ENCODE peak calls at places on chromosomes 5 and 9, in eight cellular contexts. S is tibial artery, E is adrenal gland, D is left lung, A is AG04450, F is choroid plexus epithelial cell, K is esophagus squamous epithelium, P is HCT116. B is an unnamed sample.
A peak's percentile ranks its signal among the peaks of the same experiment; 100 is the strongest.

GRCh38 chr5:8788246-8788645 is 757.6 kb downstream of the SEMA5A start:
- DNase-seq in S (no peak), E (no peak), D (no peak), A (no peak), F (no peak), K (no peak), P (no peak), B (no peak)

GRCh38 chr5:76083555-76084495 is 642 bp downstream of the SV2C start:
- DNase-seq in S (no peak), E (no peak), D (no peak), A (no peak), F (no peak), K (no peak), P (no peak), B (no peak)

GRCh38 chr9:38059233-38059936 is 9.6 kb downstream of the SHB start:
- DNase-seq in S (no peak), E (no peak), D (no peak), A (no peak), F (no peak), K (no peak), P (no peak), B (no peak)

GRCh38 chr5:132012385-132013005 is 1.0 kb upstream of the ACSL6 start:
- DNase-seq in S (peak; percentile 61), E (no peak), D (peak; percentile 51), A (peak; percentile 39), F (peak; percentile 85), K (no peak), P (no peak), B (no peak)

GRCh38 chr5:158824167-158824882 is 275.4 kb downstream of the EBF1 start:
- DNase-seq in S (no peak), E (no peak), D (no peak), A (no peak), F (no peak), K (no peak), P (no peak), B (no peak)

GRCh38 chr9:116493183-116493582 is 193.9 kb upstream of the TRIM32 start:
- DNase-seq in S (no peak), E (no peak), D (no peak), A (no peak), F (no peak), K (no peak), P (no peak), B (no peak)

GRCh38 chr9:121201045-121201737 is 478 bp downstream of the RAB14 start:
- DNase-seq in S (no peak), E (no peak), D (peak; percentile 40), A (no peak), F (no peak), K (no peak), P (no peak), B (no peak)

GRCh38 chr5:127015716-127016115 is 14.6 kb downstream of the MARCHF3 start:
- DNase-seq in S (no peak), E (no peak), D (no peak), A (no peak), F (no peak), K (no peak), P (no peak), B (no peak)

GRCh38 chr5:107812570-107813141 is 141.9 kb upstream of the EFNA5 start:
- DNase-seq in S (no peak), E (no peak), D (no peak), A (peak; percentile 66), F (peak; percentile 75), K (no peak), P (no peak), B (no peak)

GRCh38 chr9:31347082-31347617 is 1037.3 kb upstream of the ACO1 start:
- DNase-seq in S (no peak), E (no peak), D (no peak), A (no peak), F (peak; percentile 90), K (no peak), P (no peak), B (no peak)

GRCh38 chr9:18566125-18566524 is 92.2 kb downstream of the ADAMTSL1 start:
- DNase-seq in S (no peak), E (no peak), D (no peak), A (no peak), F (peak; percentile 82), K (no peak), P (no peak), B (no peak)

GRCh38 chr9:134264169-134264568 is 62.1 kb upstream of the RXRA start:
- DNase-seq in S (no peak), E (no peak), D (no peak), A (no peak), F (no peak), K (no peak), P (no peak), B (no peak)

GRCh38 chr5:98769256-98770157 is 4.0 kb upstream of the RGMB start:
- DNase-seq in S (peak; percentile 67), E (peak; percentile 33), D (no peak), A (peak; percentile 81), F (peak; percentile 80), K (no peak), P (no peak), B (no peak)

GRCh38 chr5:16976625-16977008 is 40.5 kb upstream of the MYO10 start:
- DNase-seq in S (no peak), E (no peak), D (no peak), A (no peak), F (no peak), K (no peak), P (no peak), B (no peak)

GRCh38 chr9:16825971-16826370 is 44.5 kb downstream of the BNC2 start:
- DNase-seq in S (no peak), E (no peak), D (no peak), A (peak; percentile 86), F (peak; percentile 52), K (no peak), P (no peak), B (no peak)

GRCh38 chr5:15489571-15490235 is 10.3 kb upstream of the FBXL7 start:
- DNase-seq in S (no peak), E (no peak), D (no peak), A (no peak), F (peak; percentile 54), K (no peak), P (no peak), B (no peak)

GRCh38 chr5:15483348-15484090 is 16.5 kb upstream of the FBXL7 start:
- DNase-seq in S (no peak), E (no peak), D (no peak), A (no peak), F (peak; percentile 67), K (no peak), P (no peak), B (no peak)

GRCh38 chr5:15492545-15492944 is 7.4 kb upstream of the FBXL7 start:
- DNase-seq in S (no peak), E (no peak), D (no peak), A (no peak), F (peak; percentile 26), K (no peak), P (no peak), B (no peak)

GRCh38 chr5:15487228-15487627 is 12.8 kb upstream of the FBXL7 start:
- DNase-seq in S (no peak), E (no peak), D (no peak), A (no peak), F (no peak), K (no peak), P (no peak), B (no peak)
- H3K4me3 ChIP-seq in S (no peak overlapping the region), E (no peak overlapping the region), D (no peak overlapping the region), A (no peak overlapping the region), F (no peak overlapping the region), K (no peak overlapping the region), P (no peak overlapping the region), B (no peak overlapping the region)

DNA sequence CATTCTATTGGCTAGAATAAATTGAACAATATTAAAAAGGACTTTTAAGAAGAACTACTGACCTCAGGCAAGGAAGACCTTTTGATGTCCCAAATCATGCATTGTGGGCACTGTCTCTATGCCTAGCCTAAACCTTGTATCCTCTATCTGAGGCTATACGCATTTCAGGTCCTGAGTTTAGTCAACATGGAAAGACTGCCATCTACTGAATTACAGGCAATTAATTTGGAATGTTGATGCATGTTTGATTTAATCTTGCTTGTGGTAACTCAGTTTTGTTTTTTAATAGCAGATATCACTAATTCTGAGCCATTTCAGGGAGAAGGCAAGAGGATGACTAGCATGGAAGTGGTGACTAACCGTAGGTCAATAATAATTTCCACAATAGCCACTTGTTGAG is 585.2 kb upstream of the CCNG1 start:
- DNase-seq in S (no peak), E (no peak), D (no peak), A (no peak), F (no peak), K (no peak), P (no peak), B (no peak)
- TF ChIP-seq CTCF in S (no peak), E (no peak), D (no peak), A (no peak), F (no peak), K (no peak), P (no peak), B (peak; percentile 17)

DNA sequence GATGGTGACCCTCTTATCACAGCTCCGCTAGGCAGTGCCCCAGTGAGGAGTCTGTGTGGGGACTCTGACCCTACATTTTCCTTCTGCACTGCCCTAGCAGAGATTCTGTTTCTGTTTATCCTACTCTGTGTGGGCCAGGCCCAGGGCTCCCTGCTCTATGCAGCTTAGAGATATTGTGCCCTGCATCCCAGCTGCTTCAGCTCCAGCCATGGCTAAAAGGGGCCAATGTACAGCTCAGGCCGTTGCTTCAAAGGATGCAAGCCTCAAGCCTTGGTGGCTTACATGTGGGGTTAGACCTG is 2030.7 kb upstream of the CDH9 start:
- DNase-seq in S (no peak), E (no peak), D (no peak), A (no peak), F (no peak), K (no peak), P (no peak), B (no peak)
- H3K4me3 ChIP-seq in S (no peak overlapping the region), E (no peak overlapping the region), D (no peak overlapping the region), A (no peak overlapping the region), F (no peak overlapping the region), K (no peak overlapping the region), P (no peak overlapping the region), B (no peak overlapping the region)

DNA sequence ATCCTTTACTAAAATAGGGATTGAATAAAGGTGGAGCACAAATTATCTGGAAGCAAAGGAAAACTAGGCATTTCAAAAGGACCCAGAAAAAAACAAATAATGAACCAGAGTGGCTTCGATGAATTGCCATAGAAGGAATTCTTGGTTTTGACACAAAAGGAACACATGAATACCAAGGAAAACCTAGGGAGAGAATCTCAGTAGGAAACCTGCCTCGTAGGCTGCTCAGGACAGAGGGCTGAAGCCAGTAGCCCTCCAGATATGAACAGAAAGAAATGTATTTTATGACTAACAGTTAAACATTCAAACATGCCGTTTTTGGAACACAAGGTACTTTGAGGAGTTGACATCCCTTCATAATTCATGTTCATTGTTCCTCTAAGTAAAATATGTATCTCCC is 245.5 kb downstream of the SLF1 start:
- DNase-seq in S (no peak), E (no peak), D (no peak), A (no peak), F (no peak), K (no peak), P (no peak), B (no peak)
- TF ChIP-seq CTCF in S (no peak), E (no peak), D (no peak), A (no peak), F (no peak), K (no peak), P (no peak), B (no peak)

GRCh38 chr9:109014267-109015025 is 1.1 kb upstream of the CTNNAL1 start:
- DNase-seq in S (peak; percentile 68), E (peak; percentile 55), D (no peak), A (no peak), F (peak; percentile 94), K (no peak), P (no peak), B (no peak)
- H3K4me3 ChIP-seq in S (peak overlapping the region; percentile 72), E (no peak overlapping the region), D (no peak overlapping the region), A (no peak overlapping the region), F (peak overlapping the region; percentile 84), K (no peak overlapping the region), P (no peak overlapping the region), B (peak overlapping the region; percentile 57)